ENCODE peak calls at places on chromosome 15, in five cellular contexts. F, T, J, H and A are unnamed samples.
A peak's percentile ranks its signal among the peaks of the same experiment; 100 is the strongest.

GRCh38 chr15:23687143-23687470 is at the start of gene NDN:
- DNase-seq in F (no peak), T (no peak), J (no peak), H (no peak), A (peak; percentile 51)

GRCh38 chr15:71485094-71485693 is 325.2 kb upstream of the NR2E3 start:
- DNase-seq in F (no peak), T (no peak), J (no peak), H (no peak), A (no peak)

GRCh38 chr15:50051811-50052419 is 67.1 kb downstream of the ATP8B4 start:
- DNase-seq in F (peak; percentile 87), T (peak; percentile 59), J (peak; percentile 28), H (no peak), A (no peak)

GRCh38 chr15:95440712-95441111 is 889.8 kb upstream of the NR2F2 start:
- DNase-seq in F (no peak), T (no peak), J (no peak), H (no peak), A (no peak)

GRCh38 chr15:29937956-29938355 is 115.7 kb upstream of the TJP1 start:
- DNase-seq in F (no peak), T (no peak), J (no peak), H (no peak), A (no peak)

GRCh38 chr15:60760646-60761504 is 281.9 kb upstream of the ICE2 start:
- DNase-seq in F (peak; percentile 58), T (no peak), J (no peak), H (peak; percentile 4), A (no peak)

GRCh38 chr15:25739687-25740121 is 123.4 kb downstream of the ATP10A start:
- DNase-seq in F (peak; percentile 37), T (no peak), J (no peak), H (peak; percentile 26), A (no peak)

GRCh38 chr15:73777741-73778140 is 24.6 kb upstream of the INSYN1 start:
- DNase-seq in F (no peak), T (no peak), J (no peak), H (no peak), A (no peak)

GRCh38 chr15:39874890-39875549 is 45.0 kb downstream of the GPR176 start:
- DNase-seq in F (peak; percentile 31), T (peak; percentile 10), J (no peak), H (no peak), A (no peak)

GRCh38 chr15:79171320-79172031 is 80.9 kb upstream of the RASGRF1 start:
- DNase-seq in F (no peak), T (no peak), J (no peak), H (no peak), A (no peak)

GRCh38 chr15:72155021-72155621 is 36.9 kb downstream of the SENP8 start:
- DNase-seq in F (no peak), T (peak; percentile 94), J (no peak), H (no peak), A (no peak)

GRCh38 chr15:77419050-77419835 is 661 bp downstream of the PEAK1 start:
- DNase-seq in F (peak; percentile 11), T (peak; percentile 59), J (no peak), H (no peak), A (peak; percentile 39)

GRCh38 chr15:43748376-43748775 is 2.1 kb downstream of the PDIA3 start:
- DNase-seq in F (no peak), T (no peak), J (no peak), H (no peak), A (no peak)

GRCh38 chr15:80838666-80839065 is 59.5 kb downstream of the CEMIP start:
- DNase-seq in F (no peak), T (no peak), J (no peak), H (no peak), A (no peak)

GRCh38 chr15:80743189-80743833 is 35.9 kb upstream of the CEMIP start:
- DNase-seq in F (peak; percentile 35), T (peak; percentile 43), J (no peak), H (no peak), A (no peak)

GRCh38 chr15:47293763-47294162 is 423.5 kb upstream of the SEMA6D start:
- DNase-seq in F (peak; percentile 75), T (no peak), J (peak; percentile 88), H (no peak), A (no peak)

GRCh38 chr15:95148183-95148582 is 916.8 kb downstream of the MCTP2 start:
- DNase-seq in F (no peak), T (no peak), J (no peak), H (no peak), A (no peak)

GRCh38 chr15:60390931-60391501 is 6.8 kb downstream of the ANXA2 start:
- DNase-seq in F (peak; percentile 89), T (peak; percentile 81), J (no peak), H (no peak), A (no peak)

GRCh38 chr15:62254137-62254934 is 89.3 kb upstream of the C2CD4B start:
- DNase-seq in F (peak; percentile 29), T (peak; percentile 93), J (no peak), H (peak; percentile 42), A (peak; percentile 78)

GRCh38 chr15:64507293-64507802 is 47.0 kb downstream of the ZNF609 start:
- DNase-seq in F (peak; percentile 50), T (peak; percentile 56), J (no peak), H (peak; percentile 15), A (no peak)

GRCh38 chr15:57747206-57747605 is 40.7 kb downstream of the POLR2M start:
- DNase-seq in F (no peak), T (no peak), J (no peak), H (no peak), A (no peak)

GRCh38 chr15:37362414-37362813 is 262.1 kb upstream of the MEIS2 start:
- DNase-seq in F (no peak), T (no peak), J (no peak), H (no peak), A (no peak)

GRCh38 chr15:70505411-70505919 is 257.9 kb downstream of the UACA start:
- DNase-seq in F (peak; percentile 79), T (peak; percentile 68), J (peak; percentile 51), H (no peak), A (no peak)

GRCh38 chr15:57896114-57896513 is 169.4 kb downstream of the ALDH1A2 start:
- DNase-seq in F (no peak), T (no peak), J (no peak), H (no peak), A (no peak)

GRCh38 chr15:41804361-41804760 is 23.5 kb upstream of the JMJD7 start:
- DNase-seq in F (no peak), T (no peak), J (no peak), H (no peak), A (no peak)

GRCh38 chr15:64699767-64700388 is 75.5 kb downstream of the RBPMS2 start:
- DNase-seq in F (no peak), T (no peak), J (no peak), H (no peak), A (no peak)

GRCh38 chr15:28979208-28979891 is 93.6 kb downstream of the APBA2 start:
- DNase-seq in F (no peak), T (no peak), J (no peak), H (no peak), A (no peak)

GRCh38 chr15:49982586-49982985 is 136.4 kb downstream of the ATP8B4 start:
- DNase-seq in F (no peak), T (no peak), J (no peak), H (no peak), A (no peak)

GRCh38 chr15:97909291-97909891 is 51.1 kb upstream of the ARRDC4 start:
- DNase-seq in F (peak; percentile 52), T (peak; percentile 79), J (no peak), H (peak; percentile 51), A (peak; percentile 56)

GRCh38 chr15:94080416-94080815 is 150.9 kb upstream of the MCTP2 start:
- DNase-seq in F (peak; percentile 82), T (no peak), J (peak; percentile 59), H (no peak), A (no peak)

GRCh38 chr15:94079459-94079858 is 151.9 kb upstream of the MCTP2 start:
- DNase-seq in F (no peak), T (no peak), J (no peak), H (no peak), A (no peak)

GRCh38 chr15:94079968-94080367 is 151.4 kb upstream of the MCTP2 start:
- DNase-seq in F (no peak), T (no peak), J (no peak), H (no peak), A (no peak)

GRCh38 chr15:94070341-94071275 is 160.8 kb upstream of the MCTP2 start:
- DNase-seq in F (peak; percentile 41), T (no peak), J (peak; percentile 24), H (no peak), A (no peak)

GRCh38 chr15:94075349-94075748 is 156.0 kb upstream of the MCTP2 start:
- DNase-seq in F (no peak), T (no peak), J (no peak), H (no peak), A (no peak)
- TF ChIP-seq CTCF in F (no peak), T (no peak), J (no peak), H (no peak), A (no peak)

DNA sequence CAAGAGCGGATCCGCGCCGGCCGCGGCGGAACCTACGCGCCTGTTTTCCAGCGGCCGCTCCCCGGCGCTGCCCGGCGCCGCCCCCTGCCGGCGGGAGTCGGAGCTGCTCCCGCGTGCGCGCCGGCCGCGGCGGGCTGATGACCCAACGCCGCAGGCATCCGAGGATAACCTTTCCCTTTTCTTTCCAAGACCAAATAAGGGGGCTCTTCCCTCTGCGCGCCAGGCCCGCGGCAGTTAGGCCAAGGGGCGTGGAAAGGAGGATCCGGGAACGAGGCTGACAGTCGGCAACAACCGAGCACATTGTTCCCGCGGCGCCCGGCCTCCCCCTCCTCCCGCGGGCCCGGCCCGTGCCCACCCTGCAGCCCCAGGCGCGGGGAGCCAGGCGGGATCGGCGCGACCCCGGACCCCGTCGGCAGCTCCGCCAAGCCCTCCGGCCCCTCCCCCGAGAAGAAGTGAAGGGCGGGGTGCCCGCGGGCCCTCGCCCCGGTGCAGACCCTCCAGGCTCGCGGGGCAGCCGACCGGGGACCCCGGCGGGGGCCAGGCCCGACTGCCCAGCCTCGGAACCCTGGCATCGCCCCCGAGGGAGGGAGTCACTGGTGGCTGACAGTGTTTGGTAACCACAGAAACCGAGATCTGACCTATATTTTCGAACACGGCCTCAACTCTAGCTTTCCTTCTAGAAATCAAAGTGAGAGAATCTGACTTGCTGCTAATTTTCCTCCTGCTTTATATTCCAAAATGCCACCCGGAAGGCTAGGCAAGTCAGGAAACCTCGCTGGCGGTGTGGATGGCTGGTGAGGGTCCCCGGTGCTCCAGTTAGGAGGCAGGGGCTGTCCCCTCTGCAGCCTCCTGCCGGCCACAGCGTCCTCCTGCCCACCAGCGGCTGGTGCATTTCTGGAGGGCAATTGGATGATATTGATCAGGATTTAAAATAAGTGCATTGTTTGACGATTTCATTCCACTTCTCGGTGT is 45.6 kb upstream of the SYNM start:
- DNase-seq in F (peak; percentile 83), T (peak; percentile 81), J (peak; percentile 49), H (peak; percentile 30), A (peak; percentile 73)
- TF ChIP-seq CTCF in F (peak; percentile 84), T (peak; percentile 89), J (peak; percentile 47), H (peak; percentile 45), A (peak; percentile 83)

GRCh38 chr15:89903015-89903857 is 9.4 kb upstream of the AP3S2 start:
- DNase-seq in F (no peak), T (no peak), J (no peak), H (no peak), A (no peak)
- TF ChIP-seq CTCF in F (no peak), T (no peak), J (no peak), H (no peak), A (no peak)

DNA sequence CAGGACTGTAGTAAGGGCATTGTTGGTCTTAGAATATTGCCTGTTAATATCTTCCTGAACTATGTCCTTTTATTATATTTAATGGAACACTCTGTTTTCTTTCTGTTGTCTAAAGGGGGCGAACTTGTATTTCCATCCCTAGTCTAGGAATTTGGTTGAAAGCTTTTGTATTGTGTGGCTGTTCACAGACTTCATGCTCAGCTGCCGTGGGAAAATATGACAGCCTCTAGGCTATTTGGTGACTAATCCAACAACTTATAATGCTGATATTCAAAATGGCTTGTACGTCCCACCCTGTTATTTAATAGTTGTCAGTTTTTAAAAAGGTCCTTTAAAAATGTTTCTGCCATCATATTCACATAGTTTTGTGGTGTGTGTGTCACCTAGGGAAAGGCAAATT is 202.6 kb downstream of the KLHL25 start:
- DNase-seq in F (peak; percentile 89), T (peak; percentile 41), J (peak; percentile 86), H (no peak), A (no peak)
- TF ChIP-seq CTCF in F (peak; percentile 69), T (no peak), J (peak; percentile 39), H (peak; percentile 11), A (peak; percentile 9)